ENCODE peak calls at places on chromosomes 12 and 14, in five cellular contexts. One of them, this sample, is unnamed.

GRCh38 chr14:96852823-96853422 is 55.7 kb downstream of the VRK1 start:
- DNase-seq in lung: no peak
- DNase-seq in left ventricle myocardium inferior: no peak
- DNase-seq in BE2C: peak; percentile 18
- DNase-seq in BJ: peak; percentile 2
- DNase-seq in this sample: peak; percentile 32

GRCh38 chr14:69796797-69797500 is at the start of gene SLC10A1:
- DNase-seq in lung: no peak
- DNase-seq in left ventricle myocardium inferior: no peak
- DNase-seq in BE2C: no peak
- DNase-seq in BJ: no peak
- DNase-seq in this sample: no peak

GRCh38 chr14:65501328-65501727 is 88.8 kb downstream of the FUT8 start:
- DNase-seq in lung: no peak
- DNase-seq in left ventricle myocardium inferior: no peak
- DNase-seq in BE2C: no peak
- DNase-seq in BJ: no peak
- DNase-seq in this sample: no peak

GRCh38 chr12:91163116-91163515 is 19.5 kb downstream of the DCN start:
- DNase-seq in lung: no peak
- DNase-seq in left ventricle myocardium inferior: no peak
- DNase-seq in BE2C: no peak
- DNase-seq in BJ: no peak
- DNase-seq in this sample: no peak

GRCh38 chr12:43004908-43005307 is 415.4 kb upstream of the PRICKLE1 start:
- DNase-seq in lung: no peak
- DNase-seq in left ventricle myocardium inferior: no peak
- DNase-seq in BE2C: peak; percentile 21
- DNase-seq in BJ: no peak
- DNase-seq in this sample: no peak

GRCh38 chr12:110279976-110280783 is 867 bp upstream of the ATP2A2 start:
- DNase-seq in lung: peak; percentile 39
- DNase-seq in left ventricle myocardium inferior: peak; percentile 66
- DNase-seq in BE2C: no peak
- DNase-seq in BJ: no peak
- DNase-seq in this sample: no peak

GRCh38 chr14:41749425-41749824 is 142.7 kb downstream of the LRFN5 start:
- DNase-seq in lung: no peak
- DNase-seq in left ventricle myocardium inferior: no peak
- DNase-seq in BE2C: no peak
- DNase-seq in BJ: no peak
- DNase-seq in this sample: peak; percentile 18

GRCh38 chr12:113228394-113229028 is 7.2 kb downstream of the TPCN1 start:
- DNase-seq in lung: no peak
- DNase-seq in left ventricle myocardium inferior: no peak
- DNase-seq in BE2C: no peak
- DNase-seq in BJ: no peak
- DNase-seq in this sample: no peak

GRCh38 chr14:55446833-55447232 is 6.4 kb upstream of the TBPL2 start:
- DNase-seq in lung: no peak
- DNase-seq in left ventricle myocardium inferior: no peak
- DNase-seq in BE2C: no peak
- DNase-seq in BJ: no peak
- DNase-seq in this sample: no peak

GRCh38 chr12:20631711-20632110 is 63.4 kb upstream of the SLCO1C1 start:
- DNase-seq in lung: no peak
- DNase-seq in left ventricle myocardium inferior: no peak
- DNase-seq in BE2C: no peak
- DNase-seq in BJ: peak; percentile 37
- DNase-seq in this sample: no peak

DNA sequence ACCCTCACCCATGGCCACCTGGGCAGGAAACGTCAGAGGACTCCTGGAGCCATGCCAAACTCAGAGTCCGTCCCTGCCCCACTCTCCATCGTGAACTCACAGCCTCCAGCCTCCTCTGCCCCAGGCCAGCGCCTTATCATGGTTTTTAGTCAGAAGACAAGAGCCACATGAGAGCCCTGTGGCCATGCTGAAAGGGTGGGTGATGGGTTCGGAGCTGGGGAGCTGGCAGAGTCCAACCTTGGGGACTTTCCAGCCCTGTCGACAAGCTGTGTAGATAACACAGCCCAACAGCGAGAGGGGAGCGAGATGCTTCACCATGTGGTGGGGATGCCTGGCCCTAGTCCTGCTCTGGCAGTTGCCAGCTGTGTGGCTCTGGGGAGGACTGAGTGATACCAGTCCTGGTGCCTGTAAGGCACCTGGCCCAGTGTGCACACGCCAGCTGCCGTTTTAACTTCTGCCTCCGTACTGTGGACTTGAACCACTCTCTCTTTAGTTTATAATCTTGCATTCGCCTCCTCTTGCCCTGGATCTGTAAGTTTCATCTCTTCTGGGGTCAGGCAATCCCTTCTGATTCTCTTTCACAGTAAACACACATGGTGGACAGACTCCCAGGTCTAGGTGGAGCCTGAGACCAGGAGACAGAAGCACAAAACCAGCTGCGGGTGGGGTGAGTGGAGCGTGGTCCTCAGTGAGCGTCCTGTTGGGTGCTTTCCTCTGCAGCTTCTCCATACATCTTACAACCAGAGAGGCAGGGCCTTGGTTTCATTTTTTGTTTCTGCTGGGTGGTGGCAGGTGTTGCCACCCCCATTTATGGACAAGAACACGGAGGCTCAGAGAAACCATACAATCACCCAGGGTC is 55.3 kb downstream of the RIN3 start:
- DNase-seq in lung: no peak
- DNase-seq in left ventricle myocardium inferior: peak; percentile 70
- DNase-seq in BE2C: peak; percentile 82
- DNase-seq in BJ: no peak
- DNase-seq in this sample: no peak
- H3K4me3 ChIP-seq in lung: no peak overlapping the region
- H3K4me3 ChIP-seq in left ventricle myocardium inferior: no peak overlapping the region
- H3K4me3 ChIP-seq in BE2C: no peak overlapping the region
- H3K4me3 ChIP-seq in BJ: no peak overlapping the region
- H3K4me3 ChIP-seq in this sample: no peak overlapping the region

GRCh38 chr12:95738024-95738611 is 52.4 kb downstream of the NTN4 start:
- DNase-seq in lung: no peak
- DNase-seq in left ventricle myocardium inferior: no peak
- DNase-seq in BE2C: no peak
- DNase-seq in BJ: no peak
- DNase-seq in this sample: no peak
- H3K4me3 ChIP-seq in lung: no peak overlapping the region
- H3K4me3 ChIP-seq in left ventricle myocardium inferior: no peak overlapping the region
- H3K4me3 ChIP-seq in BE2C: no peak overlapping the region
- H3K4me3 ChIP-seq in BJ: no peak overlapping the region
- H3K4me3 ChIP-seq in this sample: no peak overlapping the region

GRCh38 chr12:12505544-12506501 is 56.8 kb downstream of the DUSP16 start:
- DNase-seq in lung: no peak
- DNase-seq in left ventricle myocardium inferior: no peak
- DNase-seq in BE2C: peak; percentile 40
- DNase-seq in BJ: peak; percentile 70
- DNase-seq in this sample: no peak
- H3K4me3 ChIP-seq in lung: no peak overlapping the region
- H3K4me3 ChIP-seq in left ventricle myocardium inferior: peak overlapping the region; percentile 52
- H3K4me3 ChIP-seq in BE2C: peak overlapping the region; percentile 41
- H3K4me3 ChIP-seq in BJ: peak overlapping the region; percentile 20
- H3K4me3 ChIP-seq in this sample: no peak overlapping the region

DNA sequence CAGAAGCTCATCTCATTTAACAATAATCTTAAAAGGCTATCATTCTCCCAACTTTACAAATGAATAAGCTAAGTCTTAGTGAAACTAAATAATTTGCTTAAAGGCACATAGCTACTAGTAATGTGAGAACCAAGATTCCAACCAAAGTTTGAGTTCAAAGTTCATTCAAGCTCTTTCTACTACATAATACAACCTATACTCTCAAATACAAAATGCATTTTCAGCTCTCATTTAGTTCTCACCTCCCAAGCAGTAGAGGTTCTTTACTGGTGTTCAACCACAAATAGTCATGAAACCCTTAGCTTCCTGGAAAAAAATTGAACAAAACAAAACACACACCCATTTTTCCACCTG is 43.5 kb downstream of the DDHD1 start:
- DNase-seq in lung: no peak
- DNase-seq in left ventricle myocardium inferior: no peak
- DNase-seq in BE2C: no peak
- DNase-seq in BJ: no peak
- DNase-seq in this sample: no peak
- H3K4me3 ChIP-seq in lung: no peak overlapping the region
- H3K4me3 ChIP-seq in left ventricle myocardium inferior: no peak overlapping the region
- H3K4me3 ChIP-seq in BE2C: no peak overlapping the region
- H3K4me3 ChIP-seq in BJ: no peak overlapping the region
- H3K4me3 ChIP-seq in this sample: peak overlapping the region; percentile 55

DNA sequence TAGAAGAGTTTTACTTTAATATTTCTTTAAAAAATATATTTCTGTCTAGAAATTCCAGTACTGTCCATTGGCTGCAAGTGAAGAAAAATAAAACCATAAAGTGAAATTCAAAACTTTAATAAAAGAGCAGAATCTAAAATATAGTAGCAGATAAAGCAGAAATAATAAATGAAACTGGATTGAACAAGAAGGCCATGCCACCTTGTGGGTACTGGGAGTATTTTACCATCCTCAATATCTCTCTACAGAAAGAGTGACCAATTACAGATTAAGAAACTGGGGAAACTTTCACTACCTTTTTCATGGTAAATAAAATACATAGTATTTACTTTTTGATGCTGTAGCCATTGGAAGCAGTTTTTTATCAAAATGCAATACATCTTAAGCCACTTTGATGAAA is 220.5 kb downstream of the BCAT1 start:
- DNase-seq in lung: no peak
- DNase-seq in left ventricle myocardium inferior: no peak
- DNase-seq in BE2C: no peak
- DNase-seq in BJ: no peak
- DNase-seq in this sample: no peak
- H3K4me3 ChIP-seq in lung: no peak overlapping the region
- H3K4me3 ChIP-seq in left ventricle myocardium inferior: no peak overlapping the region
- H3K4me3 ChIP-seq in BE2C: no peak overlapping the region
- H3K4me3 ChIP-seq in BJ: no peak overlapping the region
- H3K4me3 ChIP-seq in this sample: no peak overlapping the region

DNA sequence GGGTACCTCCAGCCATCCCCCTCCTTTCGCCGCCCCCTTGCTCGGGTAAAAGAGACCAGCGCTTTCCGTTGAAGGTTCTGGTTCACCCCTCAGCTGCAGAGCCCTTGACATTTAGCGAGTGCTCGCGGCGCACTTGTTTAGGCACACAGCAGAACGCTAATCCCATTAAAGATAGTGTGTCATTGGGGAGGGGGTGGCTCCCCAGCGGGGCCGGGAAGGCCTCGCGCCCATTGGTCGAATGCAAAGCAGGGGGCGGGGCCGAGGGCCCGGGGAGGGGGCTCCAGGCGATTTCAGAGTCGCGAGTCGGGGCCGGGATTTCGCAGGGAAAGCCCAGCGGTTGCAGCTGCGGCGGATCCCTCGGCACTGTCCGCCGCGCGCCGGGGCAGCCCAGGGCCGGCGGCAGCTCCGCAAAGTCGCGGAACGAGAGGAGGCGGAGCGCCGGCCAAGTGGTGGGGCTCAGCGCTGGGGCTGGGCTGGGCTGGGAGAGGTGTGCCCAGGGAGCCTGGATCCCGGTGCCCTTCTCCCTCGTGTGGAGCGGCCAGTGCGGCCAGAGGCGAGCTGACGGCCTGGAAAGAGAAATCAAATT is 122.9 kb downstream of the TSPAN9 start:
- DNase-seq in lung: no peak
- DNase-seq in left ventricle myocardium inferior: peak; percentile 63
- DNase-seq in BE2C: peak; percentile 93
- DNase-seq in BJ: no peak
- DNase-seq in this sample: no peak
- H3K4me3 ChIP-seq in lung: no peak overlapping the region
- H3K4me3 ChIP-seq in left ventricle myocardium inferior: peak overlapping the region; percentile 76
- H3K4me3 ChIP-seq in BE2C: peak overlapping the region; percentile 80
- H3K4me3 ChIP-seq in BJ: peak overlapping the region; percentile 47
- H3K4me3 ChIP-seq in this sample: no peak overlapping the region

GRCh38 chr12:89307665-89308253 is 44.5 kb downstream of the DUSP6 start:
- DNase-seq in lung: no peak
- DNase-seq in left ventricle myocardium inferior: no peak
- DNase-seq in BE2C: no peak
- DNase-seq in BJ: no peak
- DNase-seq in this sample: no peak
- H3K4me3 ChIP-seq in lung: no peak overlapping the region
- H3K4me3 ChIP-seq in left ventricle myocardium inferior: no peak overlapping the region
- H3K4me3 ChIP-seq in BE2C: no peak overlapping the region
- H3K4me3 ChIP-seq in BJ: no peak overlapping the region
- H3K4me3 ChIP-seq in this sample: no peak overlapping the region